ENCODE peak calls at places on chromosomes 7 and 10, in seven cellular contexts. L, S, O, Y, R, Z and T are unnamed samples.

GRCh38 chr7:139159900-139160675 is 50.6 kb upstream of the ZC3HAV1 start:
- DNase-seq in L (no peak), R (no peak), S (no peak), O (no peak), Y (peak), Z (no peak), T (peak)

GRCh38 chr7:106187613-106188350 is 75.7 kb upstream of the SYPL1 start:
- DNase-seq in O (no peak), L (no peak), S (no peak), Z (no peak), Y (no peak), R (no peak), T (no peak)

GRCh38 chr10:125785831-125786230 is 10.2 kb upstream of the MMP21 start:
- DNase-seq in Z (no peak), Y (no peak), R (no peak), S (no peak), O (no peak), L (no peak), T (no peak)

GRCh38 chr7:55571534-55572377 is 546 bp downstream of the VOPP1 start:
- DNase-seq in L (peak), Z (peak), O (peak), R (peak), Y (peak), S (no peak), T (peak)

GRCh38 chr7:68364871-68365625 is 1233.2 kb upstream of the AUTS2 start:
- DNase-seq in S (no peak), Z (no peak), R (no peak), L (no peak), O (no peak), Y (no peak), T (no peak)

GRCh38 chr7:33261585-33261984 is 132.2 kb downstream of the BBS9 start:
- DNase-seq in O (no peak), L (no peak), Z (no peak), Y (no peak), R (no peak), S (no peak), T (no peak)

GRCh38 chr7:132547806-132548205 is 28.5 kb downstream of the PLXNA4 start:
- DNase-seq in R (no peak), Y (no peak), O (no peak), L (no peak), S (no peak), Z (no peak), T (no peak)

GRCh38 chr7:101582971-101583370 is 46.1 kb downstream of the MYL10 start:
- DNase-seq in O (no peak), Y (no peak), Z (no peak), R (no peak), S (no peak), L (no peak), T (no peak)

GRCh38 chr7:128697301-128697905 is 25.3 kb downstream of the GARIN1A start:
- DNase-seq in Z (peak), S (no peak), L (peak), R (peak), O (peak), Y (peak), T (no peak)

GRCh38 chr7:35704261-35704660 is 9.3 kb upstream of the HERPUD2 start:
- DNase-seq in S (no peak), L (no peak), Z (no peak), O (no peak), R (no peak), Y (no peak), T (no peak)

GRCh38 chr7:4519819-4520520 is 162.1 kb upstream of the FOXK1 start:
- DNase-seq in R (no peak), Y (no peak), Z (no peak), L (no peak), O (no peak), S (no peak), T (no peak)

GRCh38 chr10:28135258-28135657 is 136.4 kb upstream of the ODAD2 start:
- DNase-seq in S (no peak), R (no peak), Z (no peak), O (no peak), L (no peak), Y (no peak), T (no peak)

GRCh38 chr10:31087855-31088254 is 56.2 kb upstream of the ZNF438 start:
- DNase-seq in Y (no peak), R (no peak), S (no peak), Z (no peak), L (no peak), O (no peak), T (no peak)

GRCh38 chr7:37916673-37917660 is at the start of gene SFRP4:
- DNase-seq in Y (peak), L (peak), Z (no peak), O (no peak), R (peak), S (no peak), T (peak)

GRCh38 chr10:7291487-7292113 is 119.2 kb downstream of the SFMBT2 start:
- DNase-seq in S (no peak), L (no peak), Y (no peak), R (no peak), Z (no peak), O (no peak), T (no peak)

GRCh38 chr10:33211123-33211878 is 123.2 kb downstream of the NRP1 start:
- DNase-seq in L (no peak), Z (peak), O (no peak), S (no peak), R (no peak), Y (no peak), T (no peak)

GRCh38 chr7:105304040-105304895 is 84.5 kb downstream of the SRPK2 start:
- DNase-seq in Y (no peak), L (no peak), R (no peak), Z (no peak), O (no peak), S (no peak), T (no peak)

GRCh38 chr10:101441539-101442455 is 87.8 kb downstream of the BTRC start:
- DNase-seq in S (no peak), Y (no peak), L (peak), R (peak), O (no peak), Z (no peak), T (no peak)

GRCh38 chr7:4738711-4739527 is 36.5 kb upstream of the AP5Z1 start:
- DNase-seq in Y (no peak), L (no peak), O (no peak), S (no peak), Z (no peak), R (no peak), T (no peak)

GRCh38 chr10:86179143-86179505 is 187.5 kb downstream of the GRID1 start:
- DNase-seq in L (no peak), S (no peak), Z (no peak), R (no peak), Y (no peak), O (no peak), T (peak)

GRCh38 chr10:71748671-71749191 is 24.6 kb downstream of the VSIR start:
- DNase-seq in R (no peak), Y (peak), Z (peak), L (peak), O (peak), S (no peak), T (peak)

GRCh38 chr7:1425292-1426136 is 33.8 kb downstream of the MICALL2 start:
- DNase-seq in L (peak), S (no peak), R (peak), Z (no peak), Y (no peak), O (no peak), T (no peak)

GRCh38 chr7:53656881-53657280 is 621.4 kb downstream of the POM121L12 start:
- DNase-seq in Y (no peak), Z (no peak), L (no peak), S (no peak), R (no peak), O (no peak), T (no peak)

GRCh38 chr7:77687747-77688144 is 8.5 kb upstream of the RSBN1L start:
- DNase-seq in R (no peak), L (no peak), Y (no peak), S (no peak), O (no peak), Z (no peak), T (no peak)